ENCODE peak calls at places on chromosomes 3 and 15, in nine cellular contexts. One of them, this sample, is unnamed. For H3K9me3, the result is how much of the 10 kb centered on the place peaks cover.

GRCh38 chr15:80188293-80188692 is 35.5 kb downstream of the FAH start:
- DNase-seq in GM23248: no peak
- DNase-seq in WERI-Rb-1: no peak
- DNase-seq in esophagus muscularis mucosa: no peak
- DNase-seq in CD8-positive, alpha-beta memory T cell: no peak
- DNase-seq in effector memory CD4-positive, alpha-beta T cell: no peak
- DNase-seq in tibial nerve: no peak
- DNase-seq in astrocyte: no peak
- DNase-seq in HCT116: no peak
- DNase-seq in this sample: no peak

GRCh38 chr3:64332461-64333350 is 107.4 kb upstream of the PRICKLE2 start:
- DNase-seq in astrocyte: peak
- DNase-seq in tibial nerve: no peak
- DNase-seq in effector memory CD4-positive, alpha-beta T cell: no peak
- DNase-seq in WERI-Rb-1: no peak
- DNase-seq in HCT116: no peak
- DNase-seq in GM23248: peak
- DNase-seq in CD8-positive, alpha-beta memory T cell: no peak
- DNase-seq in esophagus muscularis mucosa: peak
- DNase-seq in this sample: no peak

GRCh38 chr15:43186003-43186353 is 775 bp downstream of the CCNDBP1 start:
- DNase-seq in GM23248: peak
- DNase-seq in HCT116: no peak
- DNase-seq in tibial nerve: no peak
- DNase-seq in astrocyte: no peak
- DNase-seq in WERI-Rb-1: no peak
- DNase-seq in CD8-positive, alpha-beta memory T cell: no peak
- DNase-seq in effector memory CD4-positive, alpha-beta T cell: no peak
- DNase-seq in esophagus muscularis mucosa: no peak
- DNase-seq in this sample: no peak

GRCh38 chr15:88649286-88649733 is 10.5 kb downstream of the ISG20 start:
- DNase-seq in esophagus muscularis mucosa: no peak
- DNase-seq in tibial nerve: peak
- DNase-seq in astrocyte: peak
- DNase-seq in HCT116: peak
- DNase-seq in WERI-Rb-1: no peak
- DNase-seq in effector memory CD4-positive, alpha-beta T cell: no peak
- DNase-seq in GM23248: peak
- DNase-seq in CD8-positive, alpha-beta memory T cell: peak
- DNase-seq in this sample: peak

GRCh38 chr15:69297642-69298353 is 914 bp upstream of the PAQR5 start:
- DNase-seq in WERI-Rb-1: no peak
- DNase-seq in astrocyte: no peak
- DNase-seq in HCT116: no peak
- DNase-seq in GM23248: no peak
- DNase-seq in effector memory CD4-positive, alpha-beta T cell: no peak
- DNase-seq in CD8-positive, alpha-beta memory T cell: no peak
- DNase-seq in tibial nerve: no peak
- DNase-seq in esophagus muscularis mucosa: no peak
- DNase-seq in this sample: no peak

GRCh38 chr15:56775632-56776031 is 42.3 kb upstream of the ZNF280D start:
- DNase-seq in GM23248: no peak
- DNase-seq in astrocyte: no peak
- DNase-seq in tibial nerve: no peak
- DNase-seq in effector memory CD4-positive, alpha-beta T cell: no peak
- DNase-seq in HCT116: no peak
- DNase-seq in esophagus muscularis mucosa: no peak
- DNase-seq in WERI-Rb-1: no peak
- DNase-seq in CD8-positive, alpha-beta memory T cell: no peak
- DNase-seq in this sample: no peak

GRCh38 chr3:64067510-64068346 is 44.4 kb upstream of the PSMD6 start:
- DNase-seq in esophagus muscularis mucosa: peak
- DNase-seq in GM23248: peak
- DNase-seq in effector memory CD4-positive, alpha-beta T cell: no peak
- DNase-seq in CD8-positive, alpha-beta memory T cell: no peak
- DNase-seq in astrocyte: no peak
- DNase-seq in HCT116: no peak
- DNase-seq in WERI-Rb-1: no peak
- DNase-seq in tibial nerve: no peak
- DNase-seq in this sample: no peak

GRCh38 chr3:32856901-32857507 is 39.2 kb downstream of the TRIM71 start:
- DNase-seq in CD8-positive, alpha-beta memory T cell: no peak
- DNase-seq in astrocyte: no peak
- DNase-seq in WERI-Rb-1: no peak
- DNase-seq in HCT116: no peak
- DNase-seq in tibial nerve: no peak
- DNase-seq in esophagus muscularis mucosa: no peak
- DNase-seq in GM23248: no peak
- DNase-seq in effector memory CD4-positive, alpha-beta T cell: no peak
- DNase-seq in this sample: no peak

GRCh38 chr3:142319912-142320311 is 94.5 kb upstream of the GK5 start:
- DNase-seq in WERI-Rb-1: no peak
- DNase-seq in esophagus muscularis mucosa: no peak
- DNase-seq in effector memory CD4-positive, alpha-beta T cell: no peak
- DNase-seq in CD8-positive, alpha-beta memory T cell: no peak
- DNase-seq in HCT116: no peak
- DNase-seq in tibial nerve: no peak
- DNase-seq in astrocyte: peak
- DNase-seq in GM23248: no peak
- DNase-seq in this sample: no peak

GRCh38 chr15:63836579-63836978 is 2.8 kb upstream of the HERC1 start:
- DNase-seq in HCT116: no peak
- DNase-seq in GM23248: peak
- DNase-seq in tibial nerve: no peak
- DNase-seq in effector memory CD4-positive, alpha-beta T cell: no peak
- DNase-seq in esophagus muscularis mucosa: no peak
- DNase-seq in WERI-Rb-1: no peak
- DNase-seq in astrocyte: no peak
- DNase-seq in CD8-positive, alpha-beta memory T cell: no peak
- DNase-seq in this sample: no peak

GRCh38 chr15:25087137-25087536 is 132.3 kb downstream of the SNRPN start:
- DNase-seq in WERI-Rb-1: no peak
- DNase-seq in CD8-positive, alpha-beta memory T cell: no peak
- DNase-seq in tibial nerve: no peak
- DNase-seq in GM23248: no peak
- DNase-seq in astrocyte: no peak
- DNase-seq in HCT116: no peak
- DNase-seq in esophagus muscularis mucosa: no peak
- DNase-seq in effector memory CD4-positive, alpha-beta T cell: no peak
- DNase-seq in this sample: no peak
- H3K9me3 ChIP-seq in WERI-Rb-1: under half
- H3K9me3 ChIP-seq in CD8-positive, alpha-beta memory T cell: half or more
- H3K9me3 ChIP-seq in tibial nerve: half or more
- H3K9me3 ChIP-seq in GM23248: under half
- H3K9me3 ChIP-seq in astrocyte: under half
- H3K9me3 ChIP-seq in HCT116: half or more
- H3K9me3 ChIP-seq in esophagus muscularis mucosa: under half
- H3K9me3 ChIP-seq in effector memory CD4-positive, alpha-beta T cell: half or more
- H3K9me3 ChIP-seq in this sample: under half

DNA sequence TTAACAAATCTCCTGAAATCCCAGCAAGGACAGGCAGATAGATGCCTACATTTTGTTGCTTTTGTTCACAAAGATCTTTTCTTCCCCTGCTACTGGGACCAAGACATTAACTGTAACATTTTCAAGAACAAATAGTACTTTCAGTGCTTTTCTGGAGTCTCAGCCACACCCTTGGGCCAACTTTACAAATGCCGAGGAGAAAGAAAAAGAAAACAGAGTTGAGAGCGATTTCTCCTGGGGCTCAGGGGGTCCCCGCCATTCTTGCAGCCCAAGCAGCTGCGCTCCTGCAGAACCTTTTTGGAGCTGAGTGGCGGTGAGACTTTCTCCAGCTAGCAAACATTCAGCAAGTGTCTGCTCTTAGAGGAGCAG is 18.8 kb downstream of the EID1 start:
- DNase-seq in CD8-positive, alpha-beta memory T cell: no peak
- DNase-seq in effector memory CD4-positive, alpha-beta T cell: no peak
- DNase-seq in esophagus muscularis mucosa: no peak
- DNase-seq in astrocyte: no peak
- DNase-seq in GM23248: no peak
- DNase-seq in HCT116: no peak
- DNase-seq in WERI-Rb-1: no peak
- DNase-seq in tibial nerve: no peak
- DNase-seq in this sample: no peak
- H3K9me3 ChIP-seq in CD8-positive, alpha-beta memory T cell: under half
- H3K9me3 ChIP-seq in effector memory CD4-positive, alpha-beta T cell: under half
- H3K9me3 ChIP-seq in esophagus muscularis mucosa: under half
- H3K9me3 ChIP-seq in astrocyte: under half
- H3K9me3 ChIP-seq in GM23248: under half
- H3K9me3 ChIP-seq in HCT116: under half
- H3K9me3 ChIP-seq in WERI-Rb-1: under half
- H3K9me3 ChIP-seq in tibial nerve: under half
- H3K9me3 ChIP-seq in this sample: under half

GRCh38 chr3:146233487-146233886 is 17.4 kb downstream of the PLSCR4 start:
- DNase-seq in GM23248: no peak
- DNase-seq in astrocyte: no peak
- DNase-seq in HCT116: no peak
- DNase-seq in esophagus muscularis mucosa: no peak
- DNase-seq in WERI-Rb-1: no peak
- DNase-seq in tibial nerve: no peak
- DNase-seq in CD8-positive, alpha-beta memory T cell: no peak
- DNase-seq in effector memory CD4-positive, alpha-beta T cell: no peak
- DNase-seq in this sample: no peak
- H3K9me3 ChIP-seq in GM23248: under half
- H3K9me3 ChIP-seq in astrocyte: under half
- H3K9me3 ChIP-seq in HCT116: under half
- H3K9me3 ChIP-seq in esophagus muscularis mucosa: under half
- H3K9me3 ChIP-seq in WERI-Rb-1: under half
- H3K9me3 ChIP-seq in tibial nerve: under half
- H3K9me3 ChIP-seq in CD8-positive, alpha-beta memory T cell: under half
- H3K9me3 ChIP-seq in effector memory CD4-positive, alpha-beta T cell: under half
- H3K9me3 ChIP-seq in this sample: under half

DNA sequence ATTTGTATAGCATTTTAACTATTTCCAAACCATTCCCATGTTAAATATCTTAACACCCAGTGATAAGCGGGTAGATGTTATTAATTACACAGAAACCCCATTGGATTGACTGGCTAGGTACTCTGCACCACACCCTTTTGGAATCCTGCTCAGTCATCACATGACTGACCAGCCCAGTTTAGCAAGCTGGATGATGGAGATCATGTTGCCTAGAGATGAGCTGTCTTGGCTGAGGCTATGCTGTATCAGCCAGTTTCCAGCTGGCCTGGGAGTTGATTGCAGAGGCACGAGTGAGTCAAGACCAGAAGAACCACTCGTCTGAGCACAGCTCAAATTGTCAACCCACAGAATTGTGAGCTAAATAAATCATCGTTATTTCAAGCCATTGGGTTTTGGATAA is 124.6 kb downstream of the ZNF621 start:
- DNase-seq in effector memory CD4-positive, alpha-beta T cell: no peak
- DNase-seq in GM23248: no peak
- DNase-seq in astrocyte: no peak
- DNase-seq in WERI-Rb-1: no peak
- DNase-seq in esophagus muscularis mucosa: peak
- DNase-seq in CD8-positive, alpha-beta memory T cell: no peak
- DNase-seq in tibial nerve: no peak
- DNase-seq in HCT116: no peak
- DNase-seq in this sample: no peak
- H3K9me3 ChIP-seq in effector memory CD4-positive, alpha-beta T cell: under half
- H3K9me3 ChIP-seq in GM23248: under half
- H3K9me3 ChIP-seq in astrocyte: under half
- H3K9me3 ChIP-seq in WERI-Rb-1: under half
- H3K9me3 ChIP-seq in esophagus muscularis mucosa: under half
- H3K9me3 ChIP-seq in CD8-positive, alpha-beta memory T cell: under half
- H3K9me3 ChIP-seq in tibial nerve: under half
- H3K9me3 ChIP-seq in HCT116: under half
- H3K9me3 ChIP-seq in this sample: under half

GRCh38 chr15:29430831-29431230 is 161.2 kb upstream of the NSMCE3 start:
- DNase-seq in CD8-positive, alpha-beta memory T cell: no peak
- DNase-seq in effector memory CD4-positive, alpha-beta T cell: no peak
- DNase-seq in GM23248: no peak
- DNase-seq in esophagus muscularis mucosa: peak
- DNase-seq in HCT116: no peak
- DNase-seq in WERI-Rb-1: no peak
- DNase-seq in astrocyte: no peak
- DNase-seq in tibial nerve: no peak
- DNase-seq in this sample: no peak
- H3K9me3 ChIP-seq in CD8-positive, alpha-beta memory T cell: under half
- H3K9me3 ChIP-seq in effector memory CD4-positive, alpha-beta T cell: under half
- H3K9me3 ChIP-seq in GM23248: under half
- H3K9me3 ChIP-seq in esophagus muscularis mucosa: under half
- H3K9me3 ChIP-seq in HCT116: under half
- H3K9me3 ChIP-seq in WERI-Rb-1: under half
- H3K9me3 ChIP-seq in astrocyte: under half
- H3K9me3 ChIP-seq in tibial nerve: under half
- H3K9me3 ChIP-seq in this sample: under half

GRCh38 chr3:177777699-177778098 is 580.4 kb upstream of the TBL1XR1 start:
- DNase-seq in CD8-positive, alpha-beta memory T cell: peak
- DNase-seq in GM23248: peak
- DNase-seq in astrocyte: no peak
- DNase-seq in WERI-Rb-1: peak
- DNase-seq in esophagus muscularis mucosa: no peak
- DNase-seq in effector memory CD4-positive, alpha-beta T cell: no peak
- DNase-seq in tibial nerve: no peak
- DNase-seq in HCT116: peak
- DNase-seq in this sample: peak
- H3K9me3 ChIP-seq in CD8-positive, alpha-beta memory T cell: under half
- H3K9me3 ChIP-seq in GM23248: under half
- H3K9me3 ChIP-seq in astrocyte: under half
- H3K9me3 ChIP-seq in WERI-Rb-1: under half
- H3K9me3 ChIP-seq in esophagus muscularis mucosa: under half
- H3K9me3 ChIP-seq in effector memory CD4-positive, alpha-beta T cell: under half
- H3K9me3 ChIP-seq in tibial nerve: under half
- H3K9me3 ChIP-seq in HCT116: under half
- H3K9me3 ChIP-seq in this sample: under half

GRCh38 chr15:50227076-50227475 is 38.5 kb downstream of the HDC start:
- DNase-seq in HCT116: no peak
- DNase-seq in tibial nerve: no peak
- DNase-seq in astrocyte: peak
- DNase-seq in effector memory CD4-positive, alpha-beta T cell: no peak
- DNase-seq in WERI-Rb-1: no peak
- DNase-seq in CD8-positive, alpha-beta memory T cell: no peak
- DNase-seq in GM23248: peak
- DNase-seq in esophagus muscularis mucosa: no peak
- DNase-seq in this sample: no peak
- H3K9me3 ChIP-seq in HCT116: under half
- H3K9me3 ChIP-seq in tibial nerve: under half
- H3K9me3 ChIP-seq in astrocyte: under half
- H3K9me3 ChIP-seq in effector memory CD4-positive, alpha-beta T cell: under half
- H3K9me3 ChIP-seq in WERI-Rb-1: under half
- H3K9me3 ChIP-seq in CD8-positive, alpha-beta memory T cell: under half
- H3K9me3 ChIP-seq in GM23248: under half
- H3K9me3 ChIP-seq in esophagus muscularis mucosa: under half
- H3K9me3 ChIP-seq in this sample: under half

DNA sequence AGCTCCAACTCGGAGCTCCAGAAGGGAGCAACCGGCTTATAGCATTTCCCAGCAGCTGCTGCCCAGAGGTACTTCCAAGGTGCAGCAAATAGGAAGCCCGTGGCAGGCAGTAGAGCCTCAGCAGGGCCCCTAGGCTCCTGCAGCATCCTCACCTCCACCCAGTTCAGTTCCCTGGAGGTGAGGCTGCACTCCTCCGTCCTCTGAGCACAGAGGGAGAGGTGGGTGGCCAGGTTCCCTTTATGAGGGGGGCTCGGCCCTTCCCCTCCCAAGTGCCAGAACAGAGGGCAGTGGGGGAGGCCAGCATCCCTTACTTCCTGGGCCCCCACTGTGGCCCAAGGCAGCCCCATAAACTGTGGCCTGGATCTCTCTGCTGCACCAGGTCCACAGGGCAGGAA is 150.2 kb downstream of the ATP10A start:
- DNase-seq in WERI-Rb-1: no peak
- DNase-seq in astrocyte: no peak
- DNase-seq in HCT116: no peak
- DNase-seq in GM23248: no peak
- DNase-seq in CD8-positive, alpha-beta memory T cell: no peak
- DNase-seq in tibial nerve: no peak
- DNase-seq in effector memory CD4-positive, alpha-beta T cell: no peak
- DNase-seq in esophagus muscularis mucosa: no peak
- DNase-seq in this sample: no peak
- H3K9me3 ChIP-seq in WERI-Rb-1: under half
- H3K9me3 ChIP-seq in astrocyte: under half
- H3K9me3 ChIP-seq in HCT116: under half
- H3K9me3 ChIP-seq in GM23248: under half
- H3K9me3 ChIP-seq in CD8-positive, alpha-beta memory T cell: under half
- H3K9me3 ChIP-seq in tibial nerve: under half
- H3K9me3 ChIP-seq in effector memory CD4-positive, alpha-beta T cell: under half
- H3K9me3 ChIP-seq in esophagus muscularis mucosa: under half
- H3K9me3 ChIP-seq in this sample: under half